ENCODE peak calls at places on chromosomes 3 and 15, in six cellular contexts. One of them, this sample, is unnamed.

GRCh38 chr15:87118424-87118823 is 1038.8 kb downstream of the AGBL1 start:
- DNase-seq in uterus: no peak
- DNase-seq in cardiac fibroblast: no peak
- DNase-seq in HFFc6: no peak
- DNase-seq in Panc1: no peak
- DNase-seq in neural crest cell: no peak
- DNase-seq in this sample: no peak

GRCh38 chr3:41710646-41711388 is 251.1 kb downstream of the ULK4 start:
- DNase-seq in cardiac fibroblast: peak; percentile 80
- DNase-seq in Panc1: no peak
- DNase-seq in neural crest cell: no peak
- DNase-seq in HFFc6: peak; percentile 64
- DNase-seq in uterus: no peak
- DNase-seq in this sample: no peak

GRCh38 chr3:144332866-144333265 is 361.2 kb downstream of the DIPK2A start:
- DNase-seq in Panc1: no peak
- DNase-seq in neural crest cell: no peak
- DNase-seq in HFFc6: no peak
- DNase-seq in uterus: no peak
- DNase-seq in cardiac fibroblast: no peak
- DNase-seq in this sample: no peak

GRCh38 chr3:62255758-62256157 is 117.6 kb downstream of the FEZF2 start:
- DNase-seq in neural crest cell: no peak
- DNase-seq in cardiac fibroblast: no peak
- DNase-seq in HFFc6: no peak
- DNase-seq in Panc1: no peak
- DNase-seq in uterus: no peak
- DNase-seq in this sample: no peak

GRCh38 chr3:15982667-15983145 is 184.9 kb upstream of the ANKRD28 start:
- DNase-seq in Panc1: peak; percentile 81
- DNase-seq in cardiac fibroblast: peak; percentile 96
- DNase-seq in HFFc6: peak; percentile 98
- DNase-seq in uterus: no peak
- DNase-seq in neural crest cell: no peak
- DNase-seq in this sample: no peak

GRCh38 chr3:75341324-75342067 is 322.6 kb upstream of the FRG2C start:
- DNase-seq in uterus: no peak
- DNase-seq in cardiac fibroblast: peak; percentile 1
- DNase-seq in HFFc6: no peak
- DNase-seq in Panc1: no peak
- DNase-seq in neural crest cell: no peak
- DNase-seq in this sample: peak; percentile 23

GRCh38 chr3:188729422-188729821 is 442.3 kb upstream of the TPRG1 start:
- DNase-seq in Panc1: no peak
- DNase-seq in HFFc6: no peak
- DNase-seq in cardiac fibroblast: no peak
- DNase-seq in neural crest cell: no peak
- DNase-seq in uterus: no peak
- DNase-seq in this sample: no peak

GRCh38 chr3:33218072-33218445 is 551 bp downstream of the SUSD5 start:
- DNase-seq in HFFc6: no peak
- DNase-seq in neural crest cell: peak; percentile 26
- DNase-seq in cardiac fibroblast: peak; percentile 28
- DNase-seq in Panc1: no peak
- DNase-seq in uterus: no peak
- DNase-seq in this sample: no peak

GRCh38 chr3:172586447-172586846 is 63.2 kb upstream of the TNFSF10 start:
- DNase-seq in HFFc6: no peak
- DNase-seq in cardiac fibroblast: no peak
- DNase-seq in uterus: no peak
- DNase-seq in Panc1: no peak
- DNase-seq in neural crest cell: no peak
- DNase-seq in this sample: no peak

GRCh38 chr15:74038707-74039655 is 43.4 kb downstream of the GOLGA6A start:
- DNase-seq in Panc1: no peak
- DNase-seq in HFFc6: peak; percentile 27
- DNase-seq in neural crest cell: no peak
- DNase-seq in uterus: no peak
- DNase-seq in cardiac fibroblast: peak; percentile 60
- DNase-seq in this sample: no peak

GRCh38 chr3:14289590-14290453 is 111.2 kb downstream of the LSM3 start:
- DNase-seq in Panc1: peak; percentile 28
- DNase-seq in neural crest cell: no peak
- DNase-seq in cardiac fibroblast: peak; percentile 89
- DNase-seq in uterus: no peak
- DNase-seq in HFFc6: peak; percentile 86
- DNase-seq in this sample: no peak

GRCh38 chr3:188672840-188673239 is 498.9 kb upstream of the TPRG1 start:
- DNase-seq in cardiac fibroblast: no peak
- DNase-seq in Panc1: no peak
- DNase-seq in uterus: no peak
- DNase-seq in HFFc6: no peak
- DNase-seq in neural crest cell: no peak
- DNase-seq in this sample: no peak

GRCh38 chr3:64145438-64145837 is 79.8 kb downstream of the PRICKLE2 start:
- DNase-seq in uterus: no peak
- DNase-seq in Panc1: no peak
- DNase-seq in HFFc6: no peak
- DNase-seq in neural crest cell: no peak
- DNase-seq in cardiac fibroblast: no peak
- DNase-seq in this sample: no peak

GRCh38 chr15:91192285-91193058 is 92.4 kb downstream of the SV2B start:
- DNase-seq in HFFc6: no peak
- DNase-seq in Panc1: no peak
- DNase-seq in neural crest cell: no peak
- DNase-seq in uterus: no peak
- DNase-seq in cardiac fibroblast: no peak
- DNase-seq in this sample: no peak

GRCh38 chr15:63985221-63986184 is 60.8 kb downstream of the DAPK2 start:
- DNase-seq in cardiac fibroblast: no peak
- DNase-seq in neural crest cell: no peak
- DNase-seq in uterus: peak; percentile 21
- DNase-seq in HFFc6: no peak
- DNase-seq in Panc1: no peak
- DNase-seq in this sample: no peak

GRCh38 chr3:173841334-173841733 is 443.8 kb downstream of the NLGN1 start:
- DNase-seq in Panc1: no peak
- DNase-seq in neural crest cell: no peak
- DNase-seq in cardiac fibroblast: no peak
- DNase-seq in uterus: no peak
- DNase-seq in HFFc6: no peak
- DNase-seq in this sample: no peak

GRCh38 chr3:195123196-195123805 is 147.7 kb downstream of the XXYLT1 start:
- DNase-seq in uterus: no peak
- DNase-seq in HFFc6: no peak
- DNase-seq in Panc1: no peak
- DNase-seq in cardiac fibroblast: no peak
- DNase-seq in neural crest cell: peak; percentile 12
- DNase-seq in this sample: no peak

GRCh38 chr15:40926659-40927496 is 2.3 kb upstream of the DLL4 start:
- DNase-seq in Panc1: no peak
- DNase-seq in neural crest cell: no peak
- DNase-seq in uterus: no peak
- DNase-seq in cardiac fibroblast: no peak
- DNase-seq in HFFc6: no peak
- DNase-seq in this sample: no peak

GRCh38 chr3:45054196-45054857 is 28.2 kb downstream of the CLEC3B start:
- DNase-seq in cardiac fibroblast: peak; percentile 88
- DNase-seq in uterus: no peak
- DNase-seq in Panc1: no peak
- DNase-seq in HFFc6: peak; percentile 71
- DNase-seq in neural crest cell: no peak
- DNase-seq in this sample: no peak

GRCh38 chr3:168051579-168052183 is 44.0 kb downstream of the GOLIM4 start:
- DNase-seq in Panc1: no peak
- DNase-seq in HFFc6: peak; percentile 52
- DNase-seq in uterus: no peak
- DNase-seq in cardiac fibroblast: peak; percentile 79
- DNase-seq in neural crest cell: no peak
- DNase-seq in this sample: no peak

GRCh38 chr15:71143373-71144310 is 28.4 kb downstream of the THSD4 start:
- DNase-seq in cardiac fibroblast: no peak
- DNase-seq in neural crest cell: no peak
- DNase-seq in Panc1: no peak
- DNase-seq in HFFc6: no peak
- DNase-seq in uterus: no peak
- DNase-seq in this sample: no peak

GRCh38 chr15:40345225-40345866 is 4.6 kb upstream of the CCDC9B start:
- DNase-seq in neural crest cell: no peak
- DNase-seq in cardiac fibroblast: no peak
- DNase-seq in HFFc6: no peak
- DNase-seq in Panc1: no peak
- DNase-seq in uterus: no peak
- DNase-seq in this sample: no peak

GRCh38 chr15:69045810-69046209 is 31.3 kb downstream of the NOX5 start:
- DNase-seq in HFFc6: no peak
- DNase-seq in Panc1: no peak
- DNase-seq in uterus: no peak
- DNase-seq in neural crest cell: peak; percentile 35
- DNase-seq in cardiac fibroblast: peak; percentile 38
- DNase-seq in this sample: no peak

GRCh38 chr3:69033470-69033869 is 18.7 kb downstream of the TMF1 start:
- DNase-seq in cardiac fibroblast: peak; percentile 93
- DNase-seq in uterus: no peak
- DNase-seq in HFFc6: peak; percentile 66
- DNase-seq in Panc1: peak; percentile 64
- DNase-seq in neural crest cell: no peak
- DNase-seq in this sample: no peak

DNA sequence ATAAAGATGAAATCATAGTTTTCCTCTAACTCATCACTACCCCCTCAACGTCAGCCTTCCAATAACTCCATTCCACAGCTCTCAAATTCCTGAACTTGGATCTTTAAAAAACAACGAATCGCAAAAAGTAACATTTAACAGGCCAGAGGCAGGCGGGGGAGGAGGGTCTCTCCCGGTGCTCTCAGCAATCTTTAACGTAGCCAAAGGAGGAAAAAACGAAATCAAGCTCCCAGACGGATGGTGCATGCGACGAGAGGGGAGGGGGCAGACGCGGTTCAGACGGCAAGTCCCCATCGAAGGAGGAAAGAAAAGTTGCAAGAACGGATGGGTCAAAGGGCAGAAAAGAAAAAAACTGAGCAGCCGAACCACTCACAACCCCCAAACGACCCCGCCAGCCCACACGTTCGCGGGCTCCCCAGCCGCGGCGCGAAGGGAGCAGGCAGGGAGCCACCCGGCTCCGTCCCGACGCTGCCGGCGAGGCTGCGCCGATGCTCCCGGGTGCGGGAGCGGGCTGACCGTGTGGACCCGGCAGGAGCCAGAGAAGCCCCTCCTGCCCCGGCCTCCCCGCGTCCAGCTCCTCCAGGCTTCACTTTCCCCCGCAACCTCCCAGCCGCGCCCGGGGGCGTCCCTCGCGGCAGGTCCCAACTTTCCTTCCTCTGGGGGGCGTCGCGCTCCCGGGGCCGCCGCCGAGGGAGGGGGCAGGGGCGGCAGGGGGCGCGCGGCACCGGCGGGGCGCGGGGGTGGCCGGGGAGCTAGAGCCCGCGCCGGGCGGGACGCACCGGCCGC is 661 bp downstream of the PEAK1 start:
- DNase-seq in uterus: peak; percentile 42
- DNase-seq in cardiac fibroblast: peak; percentile 58
- DNase-seq in Panc1: no peak
- DNase-seq in HFFc6: peak; percentile 11
- DNase-seq in neural crest cell: peak; percentile 35
- DNase-seq in this sample: peak; percentile 35
- TF ChIP-seq CTCF in uterus: no peak
- TF ChIP-seq CTCF in cardiac fibroblast: no peak
- TF ChIP-seq CTCF in Panc1: peak; percentile 76
- TF ChIP-seq CTCF in HFFc6: peak; percentile 68
- TF ChIP-seq CTCF in neural crest cell: peak; percentile 28
- TF ChIP-seq CTCF in this sample: no peak

DNA sequence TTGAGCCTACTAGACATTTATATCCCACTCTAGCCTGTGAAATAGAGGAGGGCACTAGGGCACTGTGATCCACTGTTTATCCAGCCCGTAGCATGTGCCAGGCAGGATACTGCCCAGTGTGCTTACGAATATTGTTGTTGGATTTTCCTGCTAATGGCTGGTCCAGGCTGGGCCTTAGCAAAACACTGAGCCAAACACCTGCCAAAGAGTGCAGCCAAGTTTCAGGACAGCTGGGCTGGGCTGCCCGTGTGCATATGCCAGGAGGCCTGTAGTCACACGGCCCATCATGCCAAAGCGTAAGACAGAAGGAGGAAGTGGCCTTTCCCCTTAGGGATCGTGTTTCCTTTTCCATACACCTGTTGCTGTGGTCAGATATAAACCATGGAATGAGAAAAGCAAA is 54.5 kb upstream of the ABHD10 start:
- DNase-seq in neural crest cell: no peak
- DNase-seq in HFFc6: no peak
- DNase-seq in Panc1: no peak
- DNase-seq in cardiac fibroblast: no peak
- DNase-seq in uterus: no peak
- DNase-seq in this sample: peak; percentile 13
- TF ChIP-seq CTCF in neural crest cell: no peak
- TF ChIP-seq CTCF in HFFc6: no peak
- TF ChIP-seq CTCF in Panc1: no peak
- TF ChIP-seq CTCF in cardiac fibroblast: no peak
- TF ChIP-seq CTCF in uterus: no peak
- TF ChIP-seq CTCF in this sample: no peak

GRCh38 chr3:126525853-126526667 is 2.1 kb downstream of the CHST13 start:
- DNase-seq in uterus: no peak
- DNase-seq in HFFc6: no peak
- DNase-seq in Panc1: no peak
- DNase-seq in neural crest cell: no peak
- DNase-seq in cardiac fibroblast: no peak
- DNase-seq in this sample: no peak
- TF ChIP-seq CTCF in uterus: no peak
- TF ChIP-seq CTCF in HFFc6: no peak
- TF ChIP-seq CTCF in Panc1: no peak
- TF ChIP-seq CTCF in neural crest cell: no peak
- TF ChIP-seq CTCF in cardiac fibroblast: no peak
- TF ChIP-seq CTCF in this sample: no peak

GRCh38 chr15:29926083-29926388 is 103.8 kb upstream of the TJP1 start:
- DNase-seq in HFFc6: no peak
- DNase-seq in cardiac fibroblast: no peak
- DNase-seq in Panc1: no peak
- DNase-seq in uterus: no peak
- DNase-seq in neural crest cell: no peak
- DNase-seq in this sample: no peak
- TF ChIP-seq CTCF in HFFc6: peak; percentile 39
- TF ChIP-seq CTCF in cardiac fibroblast: no peak
- TF ChIP-seq CTCF in Panc1: no peak
- TF ChIP-seq CTCF in uterus: no peak
- TF ChIP-seq CTCF in neural crest cell: no peak
- TF ChIP-seq CTCF in this sample: no peak

This sample was measured in endothelial cell.